ENCODE peak calls at places on chromosomes 13 and 19, in ten cellular contexts. P, T, G, Z, Q, O, A, I, M and W are unnamed samples.

GRCh38 chr13:111623170-111623569 is 302.7 kb downstream of the TEX29 start:
- DNase-seq in M (no peak), T (no peak), G (no peak), Q (no peak), I (no peak), O (no peak), A (no peak), Z (no peak), P (peak), W (no peak)

GRCh38 chr13:46160474-46161066 is 21.4 kb downstream of the LCP1 start:
- DNase-seq in O (peak), Q (no peak), M (peak), P (no peak), Z (peak), A (peak), G (no peak), I (no peak), T (peak), W (no peak)

GRCh38 chr19:7783991-7784421 is 21.0 kb downstream of the CLEC4M start:
- DNase-seq in I (no peak), Q (no peak), P (no peak), Z (peak), M (peak), G (no peak), A (no peak), T (no peak), O (peak), W (no peak)

GRCh38 chr13:48942131-48942530 is 33.6 kb upstream of the FNDC3A start:
- DNase-seq in I (no peak), Z (no peak), P (no peak), G (no peak), Q (no peak), M (peak), O (no peak), T (no peak), A (no peak), W (no peak)

GRCh38 chr13:25042141-25042540 is 53.8 kb upstream of the PABPC3 start:
- DNase-seq in Z (no peak), P (no peak), O (no peak), M (no peak), Q (no peak), T (no peak), G (no peak), A (no peak), I (no peak), W (no peak)

GRCh38 chr13:61192826-61193225 is 222.8 kb downstream of the PCDH20 start:
- DNase-seq in A (no peak), P (no peak), T (no peak), Z (peak), O (no peak), I (no peak), G (no peak), M (no peak), Q (no peak), W (no peak)

GRCh38 chr19:15372470-15372869 is 7.1 kb downstream of the AKAP8 start:
- DNase-seq in O (no peak), G (no peak), A (no peak), Q (no peak), P (no peak), Z (no peak), T (no peak), M (no peak), I (no peak), W (no peak)

GRCh38 chr19:33703821-33704220 is 82.1 kb downstream of the CHST8 start:
- DNase-seq in Q (no peak), T (no peak), Z (no peak), P (no peak), A (no peak), I (no peak), M (no peak), G (no peak), O (no peak), W (no peak)

GRCh38 chr13:42852102-42852501 is 70.7 kb downstream of the FAM216B start:
- DNase-seq in T (no peak), M (no peak), I (no peak), Z (no peak), O (no peak), Q (no peak), G (no peak), P (no peak), A (no peak), W (no peak)

GRCh38 chr19:6126335-6126974 is 9.0 kb upstream of the ACSBG2 start:
- DNase-seq in I (no peak), P (no peak), T (no peak), O (peak), M (peak), Q (no peak), A (no peak), G (no peak), Z (peak), W (no peak)

GRCh38 chr13:77599351-77599750 is 63.8 kb downstream of the SCEL start:
- DNase-seq in I (no peak), G (no peak), M (no peak), P (no peak), T (no peak), Z (no peak), Q (no peak), A (no peak), O (no peak), W (no peak)

GRCh38 chr19:12880551-12881171 is 588 bp downstream of the DNASE2 start:
- DNase-seq in G (peak), P (no peak), A (no peak), Z (peak), M (no peak), Q (no peak), I (peak), O (no peak), T (peak), W (peak)

GRCh38 chr13:114143806-114144605 is 11.6 kb upstream of the RASA3 start:
- DNase-seq in G (no peak), Q (no peak), O (peak), M (no peak), I (peak), P (peak), T (peak), A (no peak), Z (peak), W (no peak)

GRCh38 chr13:53513199-53513598 is 484.6 kb downstream of the OLFM4 start:
- DNase-seq in I (no peak), T (no peak), Z (no peak), M (no peak), G (no peak), P (no peak), Q (no peak), A (no peak), O (no peak), W (no peak)

GRCh38 chr13:40438999-40439797 is 227.2 kb downstream of the FOXO1 start:
- DNase-seq in Z (peak), G (no peak), A (peak), T (no peak), P (no peak), O (no peak), Q (no peak), M (no peak), I (no peak), W (no peak)

GRCh38 chr19:45294291-45295029 is 28.2 kb downstream of the CKM start:
- DNase-seq in Z (no peak), A (peak), O (no peak), I (no peak), Q (no peak), T (no peak), P (peak), G (peak), M (no peak), W (no peak)

GRCh38 chr13:30376426-30377311 is 45.6 kb upstream of the UBE2L5 start:
- DNase-seq in G (no peak), O (no peak), A (no peak), P (no peak), Z (no peak), M (no peak), Q (no peak), T (no peak), I (no peak), W (no peak)

DNA sequence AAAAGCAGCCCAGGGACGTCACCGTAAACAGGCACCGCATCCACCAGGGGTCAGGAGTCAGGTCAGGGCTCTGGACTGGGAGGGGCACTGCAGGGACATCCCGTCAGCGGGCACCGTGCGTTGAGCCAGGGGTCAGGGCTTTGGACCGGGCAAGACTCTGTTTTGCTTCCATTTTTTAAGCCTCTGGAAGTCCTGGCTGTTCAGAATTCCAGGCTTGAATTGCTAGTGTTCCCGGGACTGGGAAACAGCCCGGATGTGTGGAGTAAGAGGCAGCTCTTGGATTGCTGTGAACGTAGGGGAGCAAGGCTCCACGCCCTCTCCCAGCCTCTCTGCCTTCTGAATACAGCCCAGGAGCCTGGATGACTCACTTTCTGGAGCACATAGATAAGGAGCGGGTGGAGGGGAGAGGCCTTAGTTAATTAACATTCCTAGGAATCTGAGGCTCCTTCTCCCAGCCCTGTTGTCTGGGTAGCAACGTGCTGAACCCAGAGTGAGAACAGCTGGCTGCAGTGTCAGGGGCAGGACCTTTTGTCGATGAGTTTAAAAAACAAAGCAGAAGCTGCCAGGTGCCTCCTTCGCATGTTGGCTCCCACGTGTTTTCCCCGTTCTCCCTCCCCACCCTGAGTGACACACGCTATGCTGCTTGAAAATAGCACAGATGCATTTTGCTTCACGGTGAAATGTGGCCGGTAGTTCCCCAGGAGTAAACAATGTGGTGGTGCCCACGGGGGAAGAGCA is 21.9 kb downstream of the ATP11A start:
- DNase-seq in G (peak), Q (peak), O (peak), I (no peak), Z (peak), A (peak), T (peak), M (peak), P (no peak), W (peak)
- TF ChIP-seq CTCF in G (peak), Q (peak), O (peak), I (no peak), Z (peak), A (no peak), T (no peak), M (peak), P (peak), W (no peak)

GRCh38 chr13:110415669-110416068 is 108.6 kb downstream of the COL4A2 start:
- DNase-seq in O (no peak), M (no peak), P (no peak), A (peak), G (no peak), I (no peak), Z (peak), T (no peak), Q (no peak), W (no peak)
- TF ChIP-seq CTCF in O (peak), M (no peak), P (no peak), A (no peak), G (no peak), I (no peak), Z (no peak), T (no peak), Q (no peak), W (no peak)

GRCh38 chr19:23345838-23346237 is 49.4 kb downstream of the ZNF91 start:
- DNase-seq in O (no peak), T (no peak), I (no peak), M (no peak), Z (no peak), P (no peak), G (no peak), A (no peak), Q (no peak), W (no peak)
- TF ChIP-seq CTCF in O (no peak), T (no peak), I (no peak), M (peak), Z (no peak), P (no peak), G (no peak), A (peak), Q (no peak), W (peak)

GRCh38 chr19:50368649-50369570 is 3.5 kb upstream of the NAPSA start:
- DNase-seq in O (no peak), T (peak), M (peak), P (peak), G (peak), Z (peak), A (peak), Q (peak), I (peak), W (peak)
- TF ChIP-seq CTCF in O (peak), T (peak), M (peak), P (peak), G (peak), Z (peak), A (peak), Q (peak), I (peak), W (peak)

GRCh38 chr19:35351441-35352176 is 3.9 kb downstream of the FFAR1 start:
- DNase-seq in A (no peak), Q (no peak), G (no peak), Z (no peak), M (no peak), I (peak), P (no peak), O (no peak), T (no peak), W (no peak)
- TF ChIP-seq CTCF in A (no peak), Q (no peak), G (no peak), Z (no peak), M (no peak), I (no peak), P (no peak), O (no peak), T (no peak), W (no peak)

DNA sequence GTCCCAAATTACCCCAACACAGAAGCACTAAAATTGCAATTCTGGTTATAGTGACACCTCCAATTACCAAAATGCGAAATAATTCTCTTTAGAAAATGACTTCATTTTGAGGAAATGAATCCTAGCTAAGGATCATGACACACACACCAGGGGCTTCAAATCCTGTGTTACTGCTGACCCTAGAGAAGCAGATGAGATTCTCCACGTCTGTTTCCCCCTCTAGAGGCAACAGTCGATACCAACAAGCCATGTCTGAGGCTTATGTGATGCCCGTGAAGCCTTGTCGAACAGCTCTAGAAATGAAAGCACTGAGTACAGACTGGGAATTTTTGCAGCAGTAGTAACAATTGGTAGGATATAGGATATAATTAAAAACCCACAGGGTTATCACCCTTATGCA is 153.6 kb upstream of the TMTC4 start:
- DNase-seq in P (no peak), Q (no peak), M (no peak), G (no peak), I (no peak), A (no peak), O (no peak), Z (no peak), T (no peak), W (no peak)
- TF ChIP-seq CTCF in P (no peak), Q (peak), M (no peak), G (no peak), I (no peak), A (no peak), O (no peak), Z (peak), T (peak), W (no peak)

GRCh38 chr13:62512194-62513141 is 1096.8 kb upstream of the PCDH20 start:
- DNase-seq in G (no peak), Z (peak), A (no peak), P (peak), O (no peak), I (peak), T (peak), M (no peak), Q (no peak), W (no peak)
- TF ChIP-seq CTCF in G (peak), Z (peak), A (peak), P (peak), O (peak), I (peak), T (peak), M (peak), Q (peak), W (peak)

GRCh38 chr13:44433863-44434262 is 60.2 kb downstream of the SERP2 start:
- DNase-seq in O (no peak), Z (no peak), P (no peak), Q (no peak), T (no peak), A (no peak), I (no peak), M (no peak), G (no peak), W (no peak)

GRCh38 chr13:44432595-44432994 is 59.0 kb downstream of the SERP2 start:
- DNase-seq in I (no peak), O (no peak), P (no peak), A (no peak), T (no peak), Z (no peak), G (no peak), Q (no peak), M (no peak), W (no peak)

GRCh38 chr13:44429311-44429710 is 55.7 kb downstream of the SERP2 start:
- DNase-seq in P (no peak), G (no peak), T (no peak), Z (no peak), Q (no peak), M (no peak), A (no peak), I (no peak), O (no peak), W (no peak)

GRCh38 chr13:44434441-44435141 is 61.0 kb downstream of the SERP2 start:
- DNase-seq in G (no peak), Q (no peak), T (no peak), Z (no peak), M (no peak), I (no peak), P (peak), A (no peak), O (no peak), W (no peak)

GRCh38 chr13:44431150-44431549 is 57.5 kb downstream of the SERP2 start:
- DNase-seq in M (no peak), T (no peak), A (no peak), O (no peak), Q (peak), Z (peak), G (no peak), P (no peak), I (no peak), W (no peak)
- TF ChIP-seq CTCF in M (no peak), T (no peak), A (no peak), O (no peak), Q (no peak), Z (no peak), G (no peak), P (no peak), I (no peak), W (no peak)